ENCODE peak calls at places on chromosome 19, in five cellular contexts. G, S, F, H and D are unnamed samples.

GRCh38 chr19:2099937-2100718 is 3.4 kb downstream of the IZUMO4 start:
- DNase-seq in G (no peak), S (no peak), F (no peak), H (no peak), D (no peak)

GRCh38 chr19:19524053-19524452 is 4.7 kb upstream of the YJEFN3 start:
- DNase-seq in G (no peak), S (no peak), F (no peak), H (no peak), D (no peak)

GRCh38 chr19:1162404-1163282 is 11.4 kb downstream of the SBNO2 start:
- DNase-seq in G (no peak), S (no peak), F (no peak), H (no peak), D (no peak)

GRCh38 chr19:4966591-4966990 is 2.3 kb upstream of the KDM4B start:
- DNase-seq in G (no peak), S (no peak), F (no peak), H (no peak), D (no peak)

GRCh38 chr19:9165256-9165655 is 13.5 kb upstream of the OR7D2 start:
- DNase-seq in G (no peak), S (no peak), F (no peak), H (no peak), D (no peak)

GRCh38 chr19:5171711-5172110 is 168.9 kb downstream of the PTPRS start:
- DNase-seq in G (no peak), S (no peak), F (no peak), H (no peak), D (no peak)

GRCh38 chr19:40671404-40671803 is 19.0 kb downstream of the NUMBL start:
- DNase-seq in G (no peak), S (no peak), F (no peak), H (no peak), D (peak)

GRCh38 chr19:54164369-54165068 is 5.0 kb upstream of the LENG1 start:
- DNase-seq in G (no peak), S (peak), F (peak), H (peak), D (peak)

GRCh38 chr19:5624154-5624663 is 1.3 kb downstream of the SAFB start:
- DNase-seq in G (no peak), S (peak), F (peak), H (peak), D (no peak)

GRCh38 chr19:38647966-38648788 is 728 bp downstream of the ACTN4 start:
- DNase-seq in G (no peak), S (no peak), F (no peak), H (no peak), D (no peak)

GRCh38 chr19:38197937-38198704 is 25.9 kb downstream of the DPF1 start:
- DNase-seq in G (no peak), S (no peak), F (no peak), H (no peak), D (no peak)

GRCh38 chr19:41796362-41796761 is at the start of gene CEACAM3:
- DNase-seq in G (no peak), S (no peak), F (no peak), H (no peak), D (peak)

GRCh38 chr19:37867831-37868230 is 38.6 kb downstream of the WDR87 start:
- DNase-seq in G (no peak), S (no peak), F (no peak), H (no peak), D (no peak)

GRCh38 chr19:572891-573825 is 762 bp downstream of the BSG start:
- DNase-seq in G (no peak), S (no peak), F (no peak), H (peak), D (no peak)

GRCh38 chr19:45569619-45570421 is 14.8 kb downstream of the OPA3 start:
- DNase-seq in G (no peak), S (peak), F (peak), H (peak), D (peak)

GRCh38 chr19:991174-991931 is 7.2 kb downstream of the WDR18 start:
- DNase-seq in G (no peak), S (peak), F (peak), H (peak), D (no peak)

GRCh38 chr19:45505996-45506245 is 1.4 kb upstream of the VASP start:
- DNase-seq in G (no peak), S (no peak), F (no peak), H (no peak), D (no peak)

GRCh38 chr19:48950830-48951519 is 3.7 kb upstream of the BAX start:
- DNase-seq in G (no peak), S (no peak), F (no peak), H (no peak), D (no peak)

GRCh38 chr19:16588089-16588823 is 16.0 kb upstream of the SLC35E1 start:
- DNase-seq in G (no peak), S (peak), F (no peak), H (no peak), D (no peak)

GRCh38 chr19:40718774-40719391 is 2.0 kb downstream of the ITPKC start:
- DNase-seq in G (no peak), S (no peak), F (no peak), H (peak), D (peak)

GRCh38 chr19:44741258-44741731 is 7.2 kb upstream of the BCL3 start:
- DNase-seq in G (no peak), S (no peak), F (no peak), H (no peak), D (no peak)